ENCODE peak calls at places on chromosomes 13 and 19, in six cellular contexts. A, T, S, P, W and D are unnamed samples.
A peak's percentile ranks its signal among the peaks of the same experiment; 100 is the strongest.

GRCh38 chr19:18086590-18087138 is at the start of gene IL12RB1:
- DNase-seq in A (no peak), T (no peak), S (peak; percentile 34), P (no peak), W (no peak), D (no peak)

GRCh38 chr19:1854032-1854541 is 5.8 kb upstream of the REXO1 start:
- DNase-seq in A (no peak), T (no peak), S (no peak), P (no peak), W (peak; percentile 72), D (no peak)

GRCh38 chr13:77492982-77493381 is 42.5 kb upstream of the SCEL start:
- DNase-seq in A (no peak), T (no peak), S (no peak), P (no peak), W (no peak), D (no peak)

GRCh38 chr13:21079206-21079605 is 17.8 kb upstream of the LATS2 start:
- DNase-seq in A (no peak), T (no peak), S (no peak), P (no peak), W (no peak), D (no peak)

GRCh38 chr19:1668339-1669123 is 16.1 kb upstream of the TCF3 start:
- DNase-seq in A (no peak), T (no peak), S (no peak), P (no peak), W (peak; percentile 51), D (no peak)

GRCh38 chr13:99425485-99426341 is 75.6 kb upstream of the TM9SF2 start:
- DNase-seq in A (no peak), T (no peak), S (peak; percentile 48), P (no peak), W (peak; percentile 87), D (no peak)

GRCh38 chr19:49497047-49497789 is 984 bp downstream of the RPS11 start:
- DNase-seq in A (no peak), T (no peak), S (peak; percentile 68), P (peak; percentile 71), W (peak; percentile 90), D (no peak)

GRCh38 chr13:45297456-45298205 is 43.4 kb downstream of the TPT1 start:
- DNase-seq in A (no peak), T (no peak), S (peak; percentile 17), P (no peak), W (no peak), D (no peak)

GRCh38 chr13:66886248-66886647 is 343.9 kb downstream of the PCDH9 start:
- DNase-seq in A (peak; percentile 10), T (no peak), S (no peak), P (no peak), W (no peak), D (no peak)

GRCh38 chr19:42477117-42477516 is 34.4 kb upstream of the CXCL17 start:
- DNase-seq in A (no peak), T (no peak), S (no peak), P (no peak), W (no peak), D (no peak)